ENCODE peak calls at places on chromosome 10, in four cellular contexts. K is endothelial cell, G is HFF-Myc, L is GM03348. Z is an unnamed sample.

GRCh38 chr10:121155742-121156141 is 304.6 kb downstream of the WDR11 start:
- DNase-seq in L (no peak), K (no peak), G (no peak), Z (no peak)

GRCh38 chr10:99631496-99631895 is 11.3 kb upstream of the SLC25A28 start:
- DNase-seq in L (peak; percentile 32), K (no peak), G (no peak), Z (no peak)

GRCh38 chr10:35259769-35260397 is 76.4 kb upstream of the CCNY start:
- DNase-seq in G (peak; percentile 52), L (peak; percentile 89), K (no peak), Z (no peak)

GRCh38 chr10:1715821-1716220 is 21.5 kb downstream of the ADARB2 start:
- DNase-seq in K (peak; percentile 39), G (no peak), L (no peak), Z (peak; percentile 37)

GRCh38 chr10:46235705-46236536 is 50.9 kb upstream of the ANTXRL start:
- DNase-seq in K (peak; percentile 0), L (no peak), G (no peak), Z (no peak)

GRCh38 chr10:90605506-90605905 is 252.3 kb downstream of the HTR7 start:
- DNase-seq in G (no peak), L (no peak), K (no peak), Z (no peak)

GRCh38 chr10:71234970-71235681 is 22.8 kb downstream of the UNC5B start:
- DNase-seq in G (no peak), K (no peak), L (peak; percentile 91), Z (no peak)

GRCh38 chr10:29163746-29164145 is 125.1 kb upstream of the LYZL1 start:
- DNase-seq in L (peak; percentile 29), G (peak; percentile 27), K (no peak), Z (no peak)

GRCh38 chr10:5557799-5558771 is 33.3 kb downstream of the CALML3 start:
- DNase-seq in L (no peak), K (no peak), G (no peak), Z (no peak)

GRCh38 chr10:87976101-87976743 is 112.8 kb downstream of the PTEN start:
- DNase-seq in L (no peak), K (no peak), G (no peak), Z (no peak)

GRCh38 chr10:71719042-71719441 is 536 bp downstream of the C10orf105 start:
- DNase-seq in G (no peak), K (no peak), L (peak; percentile 63), Z (no peak)

GRCh38 chr10:118567701-118568248 is 27.7 kb downstream of the PRLHR start:
- DNase-seq in L (no peak), G (no peak), K (no peak), Z (no peak)

GRCh38 chr10:74199315-74199714 is 48.3 kb downstream of the ADK start:
- DNase-seq in K (no peak), G (no peak), L (no peak), Z (no peak)

GRCh38 chr10:23345861-23346260 is 1.3 kb upstream of the C10orf67 start:
- DNase-seq in L (peak; percentile 64), K (no peak), G (peak; percentile 59), Z (no peak)